ENCODE peak calls at places on chromosomes 11 and 22, in five cellular contexts. B is HEK293T, T is right cardiac atrium, D is thyroid gland, O is Right ventricle myocardium superior. F is an unnamed sample.

GRCh38 chr11:130906616-130907015 is 9.7 kb downstream of the SNX19 start:
- DNase-seq in B (no peak), T (no peak), D (no peak), O (no peak), F (no peak)

GRCh38 chr22:50684986-50685385 is 12.4 kb downstream of the SHANK3 start:
- DNase-seq in B (no peak), T (no peak), D (no peak), O (no peak), F (peak)

GRCh38 chr22:25069758-25070461 is 117.4 kb downstream of the KIAA1671 start:
- DNase-seq in B (no peak), T (no peak), D (peak), O (no peak), F (no peak)

GRCh38 chr11:73386026-73386425 is 9.8 kb downstream of the RELT start:
- DNase-seq in B (no peak), T (no peak), D (no peak), O (peak), F (no peak)

GRCh38 chr22:20083891-20084546 is 4.0 kb downstream of the DGCR8 start:
- DNase-seq in B (no peak), T (no peak), D (no peak), O (peak), F (peak)

GRCh38 chr22:38569181-38569971 is 607 bp downstream of the DMC1 start:
- DNase-seq in B (peak), T (peak), D (peak), O (no peak), F (peak)

GRCh38 chr22:42301742-42302102 is 31.3 kb upstream of the TCF20 start:
- DNase-seq in B (no peak), T (no peak), D (no peak), O (no peak), F (no peak)

GRCh38 chr11:69195819-69196218 is 40.1 kb downstream of the SMIM38 start:
- DNase-seq in B (no peak), T (no peak), D (no peak), O (no peak), F (no peak)

GRCh38 chr11:72314199-72314598 is 70.2 kb upstream of the PHOX2A start:
- DNase-seq in B (no peak), T (no peak), D (no peak), O (no peak), F (no peak)

GRCh38 chr22:38030311-38031133 is 26.7 kb upstream of the PICK1 start:
- DNase-seq in B (no peak), T (no peak), D (no peak), O (no peak), F (no peak)

GRCh38 chr11:88103337-88104206 is 71.7 kb downstream of the RAB38 start:
- DNase-seq in B (peak), T (no peak), D (peak), O (no peak), F (no peak)

GRCh38 chr22:30054764-30055069 is 25.5 kb upstream of the HORMAD2 start:
- DNase-seq in B (no peak), T (no peak), D (peak), O (no peak), F (no peak)

GRCh38 chr11:102603576-102603975 is 21.6 kb downstream of the MMP20 start:
- DNase-seq in B (no peak), T (no peak), D (no peak), O (no peak), F (no peak)

GRCh38 chr11:77457340-77457739 is 16.6 kb downstream of the PAK1 start:
- DNase-seq in B (no peak), T (no peak), D (no peak), O (no peak), F (no peak)

GRCh38 chr11:31817054-31817620 is 6.0 kb upstream of the PAX6 start:
- DNase-seq in B (peak), T (peak), D (no peak), O (no peak), F (no peak)

GRCh38 chr11:132062541-132062940 is 692.1 kb downstream of the NTM start:
- DNase-seq in B (no peak), T (no peak), D (no peak), O (no peak), F (no peak)

GRCh38 chr11:19670030-19670761 is 42.4 kb upstream of the NAV2 start:
- DNase-seq in B (no peak), T (no peak), D (peak), O (no peak), F (no peak)

GRCh38 chr11:58494096-58494495 is 13.8 kb downstream of the OR5B21 start:
- DNase-seq in B (no peak), T (no peak), D (no peak), O (no peak), F (no peak)

GRCh38 chr11:13098067-13098466 is 89.0 kb downstream of the RASSF10 start:
- DNase-seq in B (no peak), T (no peak), D (peak), O (no peak), F (no peak)

GRCh38 chr22:39658367-39658766 is 87.8 kb downstream of the CACNA1I start:
- DNase-seq in B (no peak), T (no peak), D (no peak), O (no peak), F (no peak)

GRCh38 chr11:121892131-121892681 is 223.8 kb downstream of the BLID start:
- DNase-seq in B (no peak), T (peak), D (no peak), O (no peak), F (peak)

GRCh38 chr11:70581991-70582885 is 183.9 kb downstream of the CTTN start:
- DNase-seq in B (no peak), T (no peak), D (no peak), O (no peak), F (peak)

GRCh38 chr11:47863189-47863892 is 15.2 kb upstream of the NUP160 start:
- DNase-seq in B (no peak), T (no peak), D (no peak), O (no peak), F (no peak)

GRCh38 chr11:66411323-66411722 is 9.5 kb upstream of the NPAS4 start:
- DNase-seq in B (no peak), T (no peak), D (no peak), O (no peak), F (no peak)

GRCh38 chr11:12606597-12606996 is 67.6 kb upstream of the TEAD1 start:
- DNase-seq in B (no peak), T (no peak), D (no peak), O (no peak), F (no peak)

GRCh38 chr11:2698386-2699184 is 1.2 kb downstream of the KCNQ1OT1 start:
- DNase-seq in B (no peak), T (no peak), D (no peak), O (peak), F (no peak)

GRCh38 chr11:93736129-93736528 is 5.2 kb downstream of the TAF1D start:
- DNase-seq in B (no peak), T (no peak), D (no peak), O (no peak), F (no peak)

GRCh38 chr11:69170704-69171103 is 15.0 kb downstream of the SMIM38 start:
- DNase-seq in B (no peak), T (no peak), D (no peak), O (no peak), F (no peak)

GRCh38 chr22:17570851-17571631 is 7.7 kb downstream of the SLC25A18 start:
- DNase-seq in B (no peak), T (peak), D (peak), O (peak), F (peak)

F was measured in left ventricle myocardium superior.